ENCODE peak calls at places on chromosomes 3 and 15, in nine cellular contexts. C is adrenal gland, R is right cardiac atrium, K is NAMALWA, L is LoVo, Y is fibroblast of mammary gland, A is astrocyte of the spinal cord, F is NCI-H1436, X is activated T-cell treated with anti-CD3 and anti-CD28 coated beads for 1 hour. H is an unnamed sample.

GRCh38 chr15:66594344-66594743 is 28.5 kb upstream of the LCTL start:
- DNase-seq in F (no peak), Y (no peak), X (no peak), A (no peak), L (no peak), R (peak), C (no peak), K (no peak), H (no peak)

GRCh38 chr3:105518806-105519418 is 152.2 kb downstream of the ALCAM start:
- DNase-seq in L (peak), Y (peak), C (no peak), K (peak), A (peak), X (no peak), F (peak), R (no peak), H (peak)

GRCh38 chr3:135329479-135329878 is 534.4 kb downstream of the EPHB1 start:
- DNase-seq in C (no peak), X (no peak), R (peak), Y (no peak), F (no peak), L (no peak), A (no peak), K (no peak), H (peak)

GRCh38 chr3:149016242-149016641 is 24.9 kb downstream of the GYG1 start:
- DNase-seq in A (no peak), L (no peak), Y (peak), F (no peak), K (no peak), R (no peak), X (no peak), C (no peak), H (no peak)

GRCh38 chr15:72179950-72180581 is 17.5 kb downstream of the GRAMD2A start:
- DNase-seq in A (no peak), R (peak), C (no peak), L (no peak), K (no peak), F (no peak), Y (no peak), X (no peak), H (peak)

GRCh38 chr3:30401971-30402370 is 204.4 kb upstream of the TGFBR2 start:
- DNase-seq in L (no peak), F (no peak), C (no peak), K (no peak), X (no peak), R (no peak), A (peak), Y (peak), H (no peak)

GRCh38 chr3:115616461-115616860 is 6.8 kb upstream of the GAP43 start:
- DNase-seq in Y (peak), F (no peak), A (no peak), R (no peak), X (no peak), L (no peak), C (no peak), K (no peak), H (no peak)

GRCh38 chr3:39809181-39809994 is at the start of gene MYRIP:
- DNase-seq in A (no peak), L (peak), K (no peak), F (peak), C (peak), X (no peak), Y (no peak), R (peak), H (peak)

GRCh38 chr3:11718582-11719405 is 75.1 kb upstream of the VGLL4 start:
- DNase-seq in R (peak), A (peak), X (peak), F (no peak), L (peak), K (peak), C (peak), Y (peak), H (peak)

GRCh38 chr3:184601576-184602405 is 40.2 kb downstream of the EPHB3 start:
- DNase-seq in R (peak), L (no peak), K (no peak), X (no peak), C (no peak), Y (no peak), F (no peak), A (no peak), H (no peak)

GRCh38 chr3:151393961-151394360 is 9.4 kb upstream of the P2RY12 start:
- DNase-seq in L (no peak), Y (no peak), A (no peak), K (no peak), C (no peak), R (no peak), X (no peak), F (no peak), H (no peak)

GRCh38 chr3:169662215-169663070 is 1.1 kb downstream of the MECOM start:
- DNase-seq in F (peak), K (no peak), X (no peak), R (peak), L (peak), Y (peak), A (peak), C (no peak), H (no peak)

GRCh38 chr3:156323466-156323865 is 203.1 kb downstream of the KCNAB1 start:
- DNase-seq in R (no peak), K (no peak), C (no peak), A (peak), L (no peak), X (no peak), Y (peak), F (no peak), H (no peak)

GRCh38 chr3:165156757-165157156 is 39.4 kb downstream of the SLITRK3 start:
- DNase-seq in Y (no peak), F (no peak), R (no peak), A (no peak), L (peak), C (no peak), K (no peak), X (no peak), H (no peak)